ENCODE peak calls at places on chromosomes 11 and 22, in four cellular contexts. O is kidney epithelial cell, Y is WERI-Rb-1, B is thoracic aorta. V is an unnamed sample.

GRCh38 chr11:101686514-101686913 is 102.7 kb upstream of the TRPC6 start:
- DNase-seq in O (peak), Y (no peak), B (no peak), V (peak)

GRCh38 chr11:117855452-117855851 is 21.0 kb downstream of the FXYD6 start:
- DNase-seq in O (no peak), Y (no peak), B (no peak), V (no peak)

GRCh38 chr11:3003396-3004231 is 11.5 kb upstream of the NAP1L4 start:
- DNase-seq in O (no peak), Y (no peak), B (no peak), V (no peak)

GRCh38 chr11:19795082-19795481 is 82.4 kb downstream of the NAV2 start:
- DNase-seq in O (no peak), Y (no peak), B (no peak), V (no peak)

GRCh38 chr22:35611200-35611890 is 5.8 kb downstream of the MB start:
- DNase-seq in O (no peak), Y (no peak), B (no peak), V (no peak)

GRCh38 chr22:31945971-31946680 is 1.8 kb downstream of the YWHAH start:
- DNase-seq in O (no peak), Y (peak), B (no peak), V (no peak)

GRCh38 chr22:26259510-26259909 is 90.2 kb downstream of the SEZ6L start:
- DNase-seq in O (peak), Y (no peak), B (no peak), V (no peak)

GRCh38 chr11:2888266-2888968 is 2.8 kb upstream of the CDKN1C start:
- DNase-seq in O (no peak), Y (peak), B (peak), V (peak)

GRCh38 chr22:24090581-24090980 is 79.5 kb downstream of the CABIN1 start:
- DNase-seq in O (no peak), Y (no peak), B (no peak), V (no peak)

GRCh38 chr22:20229916-20230775 is 38.0 kb downstream of the RTN4R start:
- DNase-seq in O (no peak), Y (no peak), B (peak), V (no peak)

GRCh38 chr22:36374603-36375024 is 13.2 kb downstream of the MYH9 start:
- DNase-seq in O (peak), Y (no peak), B (no peak), V (no peak)

GRCh38 chr11:132072044-132072879 is 701.8 kb downstream of the NTM start:
- DNase-seq in O (peak), Y (no peak), B (no peak), V (peak)

GRCh38 chr22:19940536-19941364 is 822 bp upstream of the COMT start:
- DNase-seq in O (no peak), Y (no peak), B (no peak), V (no peak)

GRCh38 chr22:43543522-43544281 is 131.9 kb downstream of the MPPED1 start:
- DNase-seq in O (no peak), Y (no peak), B (no peak), V (no peak)

GRCh38 chr11:114059278-114059983 is at the start of gene ZBTB16:
- DNase-seq in O (no peak), Y (peak), B (peak), V (no peak)

GRCh38 chr22:27019827-27020226 is 362.4 kb downstream of the MIAT start:
- DNase-seq in O (peak), Y (no peak), B (peak), V (no peak)

GRCh38 chr22:30948930-30949342 is 19.6 kb downstream of the MORC2 start:
- DNase-seq in O (no peak), Y (no peak), B (no peak), V (no peak)

GRCh38 chr11:56296877-56297276 is 4.8 kb upstream of the OR8H1 start:
- DNase-seq in O (no peak), Y (no peak), B (no peak), V (no peak)

GRCh38 chr11:112082729-112083128 is 3.8 kb downstream of the TIMM8B start:
- DNase-seq in O (no peak), Y (no peak), B (no peak), V (no peak)

GRCh38 chr11:2513441-2513840 is 68.6 kb downstream of the KCNQ1 start:
- DNase-seq in O (no peak), Y (no peak), B (no peak), V (no peak)

GRCh38 chr11:63802637-63803414 is 10.4 kb upstream of the SPINDOC start:
- DNase-seq in O (no peak), Y (no peak), B (no peak), V (peak)

GRCh38 chr11:112584674-112585073 is 324.0 kb upstream of the PLET1 start:
- DNase-seq in O (no peak), Y (peak), B (no peak), V (no peak)

GRCh38 chr11:88535916-88536547 is 198.5 kb upstream of the CTSC start:
- DNase-seq in O (peak), Y (no peak), B (no peak), V (peak)

GRCh38 chr11:46099973-46100335 is 21.3 kb downstream of the PHF21A start:
- DNase-seq in O (no peak), Y (no peak), B (no peak), V (no peak)

GRCh38 chr11:9170450-9170849 is 79.1 kb upstream of the SCUBE2 start:
- DNase-seq in O (no peak), Y (no peak), B (no peak), V (no peak)

GRCh38 chr11:34560511-34560910 is 46.9 kb upstream of the ELF5 start:
- DNase-seq in O (no peak), Y (no peak), B (no peak), V (no peak)

GRCh38 chr11:34558673-34559072 is 45.1 kb upstream of the ELF5 start:
- DNase-seq in O (no peak), Y (peak), B (no peak), V (no peak)

GRCh38 chr11:34552270-34552669 is 38.7 kb upstream of the ELF5 start:
- DNase-seq in O (no peak), Y (no peak), B (no peak), V (no peak)

DNA sequence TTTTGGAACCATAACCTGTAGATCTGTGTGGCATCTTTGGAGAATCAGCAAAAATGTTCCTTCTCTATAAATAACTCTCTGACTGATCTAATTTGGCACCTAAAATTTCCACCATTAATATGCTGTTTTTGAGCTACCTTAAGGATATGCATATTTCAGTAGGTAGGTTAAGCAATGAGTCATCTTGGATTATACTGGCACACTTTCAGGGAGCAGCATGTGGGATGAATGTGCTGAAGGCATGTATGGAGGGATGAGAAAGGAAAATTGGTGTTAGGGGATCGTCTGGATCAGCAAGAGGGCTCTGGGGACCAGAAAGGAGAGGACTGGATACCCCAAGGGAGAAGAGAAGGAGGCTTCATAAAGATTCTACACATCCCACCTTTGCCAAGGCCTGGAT is 44.6 kb upstream of the ELF5 start:
- DNase-seq in O (no peak), Y (no peak), B (no peak), V (no peak)
- TF ChIP-seq CTCF in O (no peak), Y (no peak), B (no peak), V (no peak)

GRCh38 chr11:68581901-68582300 is 102.4 kb upstream of the GAL start:
- DNase-seq in O (no peak), Y (no peak), B (no peak), V (no peak)

GRCh38 chr11:68584991-68585524 is 99.3 kb upstream of the GAL start:
- DNase-seq in O (no peak), Y (no peak), B (no peak), V (no peak)

GRCh38 chr11:68583047-68583446 is 101.3 kb upstream of the GAL start:
- DNase-seq in O (no peak), Y (no peak), B (no peak), V (peak)

GRCh38 chr11:68582416-68583046 is 101.8 kb upstream of the GAL start:
- DNase-seq in O (no peak), Y (no peak), B (no peak), V (no peak)

GRCh38 chr11:68584097-68584496 is 100.2 kb upstream of the GAL start:
- DNase-seq in O (no peak), Y (peak), B (no peak), V (no peak)
- H3K4me3 ChIP-seq in O (no peak), Y (no peak), B (no peak), V (no peak)

GRCh38 chr11:105862736-105863367 is 159.2 kb downstream of the MSANTD4 start:
- DNase-seq in O (no peak), Y (no peak), B (no peak), V (peak)
- TF ChIP-seq CTCF in O (peak), Y (peak), B (peak), V (peak)

DNA sequence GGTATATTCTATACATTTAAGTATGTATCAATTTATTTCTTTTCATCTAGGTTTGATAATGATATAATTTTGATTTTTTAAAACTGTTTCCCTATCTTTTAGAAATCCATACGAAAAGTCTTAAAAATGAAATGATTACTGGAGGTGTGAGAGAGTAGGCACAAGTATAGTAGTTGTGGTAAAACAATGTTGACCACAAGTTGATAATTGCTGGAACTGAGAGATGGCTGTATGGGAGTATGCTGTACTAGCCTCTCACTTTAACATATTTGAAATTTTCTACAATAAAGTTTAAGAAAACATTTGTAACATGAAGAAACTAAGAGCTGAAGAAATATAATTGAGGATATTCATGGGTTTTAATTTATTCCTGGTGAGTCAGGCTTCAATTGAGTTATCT is 30.0 kb downstream of the FSHB start:
- DNase-seq in O (no peak), Y (no peak), B (no peak), V (no peak)
- H3K4me3 ChIP-seq in O (no peak), Y (no peak), B (no peak), V (no peak)

GRCh38 chr11:13119928-13120520 is 110.9 kb downstream of the RASSF10 start:
- DNase-seq in O (no peak), Y (no peak), B (no peak), V (no peak)
- TF ChIP-seq CTCF in O (no peak), Y (no peak), B (no peak), V (no peak)

DNA sequence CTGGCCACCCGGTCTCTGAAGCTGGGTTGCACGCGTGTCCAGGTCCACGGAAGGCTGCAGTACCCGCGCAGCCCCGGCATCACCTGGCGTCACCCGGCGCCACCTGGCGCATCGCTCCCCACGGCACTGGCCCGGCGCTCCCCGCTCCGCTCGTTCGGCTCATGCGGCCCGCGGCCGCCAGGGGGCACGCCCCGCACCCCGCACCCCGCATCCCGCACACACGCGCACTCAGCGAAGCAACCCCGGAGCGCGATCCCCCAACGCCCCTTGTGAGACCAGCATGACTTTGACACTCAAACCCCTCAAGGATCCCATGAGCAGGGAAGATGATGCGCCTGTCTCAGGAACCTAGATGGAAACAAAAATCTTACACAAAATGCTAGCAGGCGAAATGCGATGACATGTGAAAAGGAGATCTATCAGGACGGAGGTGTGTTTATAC is 11.9 kb downstream of the B3GNT6 start:
- DNase-seq in O (no peak), Y (peak), B (no peak), V (no peak)
- H3K4me3 ChIP-seq in O (no peak), Y (peak), B (no peak), V (no peak)

GRCh38 chr11:70378506-70379134 is 19.7 kb upstream of the CTTN start:
- DNase-seq in O (no peak), Y (no peak), B (no peak), V (no peak)
- TF ChIP-seq CTCF in O (no peak), Y (no peak), B (no peak), V (peak)

GRCh38 chr11:79973701-79974626 is 533.1 kb upstream of the TENM4 start:
- DNase-seq in O (no peak), Y (no peak), B (no peak), V (no peak)
- H3K4me3 ChIP-seq in O (no peak), Y (no peak), B (no peak), V (no peak)

V was measured in AG09309.